ENCODE peak calls at places on chromosomes 6 and 20, in ten cellular contexts. T is A549, I is fibroblast of pulmonary artery, D is lung, N is GM20000, U is fibroblast of mammary gland, W is brain microvascular endothelial cell, Z is coronary artery, V is nephron progenitor cell, L is HFFc6. J is an unnamed sample.
A peak's percentile ranks its signal among the peaks of the same experiment; 100 is the strongest.

GRCh38 chr6:46113370-46113769 is 16.4 kb upstream of the ENPP4 start:
- DNase-seq in U (no peak), Z (no peak), D (no peak), V (no peak), W (no peak), T (no peak), L (no peak), N (no peak), I (no peak), J (no peak)

GRCh38 chr20:1818895-1819294 is 76.3 kb upstream of the SIRPA start:
- DNase-seq in D (no peak), N (no peak), I (no peak), U (no peak), T (no peak), W (no peak), L (no peak), V (no peak), Z (peak; percentile 33), J (no peak)

GRCh38 chr6:159092631-159093030 is 47.8 kb upstream of the TAGAP start:
- DNase-seq in Z (no peak), N (no peak), T (no peak), L (no peak), U (no peak), I (peak; percentile 15), V (no peak), D (no peak), W (no peak), J (peak; percentile 38)

GRCh38 chr6:16257999-16258708 is 19.8 kb downstream of the GMPR start:
- DNase-seq in I (peak; percentile 34), U (no peak), D (no peak), T (no peak), N (no peak), V (no peak), Z (no peak), W (no peak), L (peak; percentile 8), J (no peak)

GRCh38 chr6:140636698-140637402 is 1262.4 kb upstream of the CITED2 start:
- DNase-seq in V (no peak), I (peak; percentile 11), U (no peak), Z (no peak), N (no peak), L (no peak), D (no peak), T (no peak), W (no peak), J (no peak)

GRCh38 chr20:63957690-63958441 is 1.6 kb upstream of the UCKL1 start:
- DNase-seq in V (no peak), Z (no peak), U (peak; percentile 65), T (peak; percentile 23), W (no peak), L (no peak), N (no peak), I (peak; percentile 45), D (no peak), J (no peak)

GRCh38 chr20:20366896-20367680 is 816 bp upstream of the INSM1 start:
- DNase-seq in N (peak; percentile 44), Z (no peak), I (no peak), V (peak; percentile 43), W (no peak), U (no peak), T (peak; percentile 31), L (no peak), D (no peak), J (no peak)

GRCh38 chr6:38750968-38751615 is 36.0 kb downstream of the DNAH8 start:
- DNase-seq in T (no peak), L (no peak), Z (no peak), N (no peak), D (no peak), W (no peak), U (no peak), V (no peak), I (no peak), J (no peak)

GRCh38 chr20:34390769-34391447 is 27.8 kb downstream of the ITCH start:
- DNase-seq in V (no peak), I (peak; percentile 80), W (peak; percentile 94), N (no peak), U (peak; percentile 92), L (peak; percentile 96), D (peak; percentile 59), Z (no peak), T (peak; percentile 96), J (peak; percentile 49)

GRCh38 chr6:112984899-112985298 is 637.8 kb downstream of the RFPL4B start:
- DNase-seq in I (no peak), V (no peak), N (no peak), T (no peak), W (no peak), L (no peak), U (no peak), D (no peak), Z (no peak), J (no peak)

DNA sequence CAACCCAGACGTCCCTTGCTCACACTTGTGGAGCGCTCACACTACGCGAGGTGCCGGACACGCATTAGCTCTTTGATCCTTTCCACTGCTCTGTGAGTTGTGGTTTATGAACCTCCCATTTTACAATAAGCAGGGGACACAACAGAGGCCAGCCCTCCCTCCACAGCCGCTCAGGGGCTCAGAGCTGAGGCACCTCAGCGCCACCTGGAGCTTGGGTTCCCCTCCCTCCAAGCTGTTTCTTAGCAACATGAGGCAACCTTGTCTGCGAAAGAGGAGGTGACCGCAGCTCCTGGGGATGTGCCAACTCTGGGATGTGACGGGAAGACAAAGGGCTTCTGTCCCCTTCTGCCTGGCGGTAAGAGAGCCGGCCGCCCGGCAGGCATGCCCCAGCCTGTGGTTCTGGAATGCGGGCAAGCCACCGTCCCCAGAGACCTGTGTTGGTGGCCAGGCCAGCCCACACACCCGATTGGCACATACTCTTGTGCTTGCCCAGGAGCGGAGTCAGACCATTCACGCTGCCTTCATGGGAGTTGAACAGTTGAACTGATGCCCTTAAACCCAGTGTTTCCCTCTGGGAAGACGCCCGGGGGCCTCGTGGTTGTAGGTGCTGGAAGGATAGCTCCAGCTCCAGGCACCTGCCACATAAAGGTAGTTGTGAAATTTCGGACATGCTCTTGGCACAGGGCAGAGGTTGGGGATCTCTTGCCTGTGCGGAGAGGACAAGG is 44.5 kb downstream of the RBM38 start:
- DNase-seq in N (peak; percentile 57), U (no peak), Z (peak; percentile 86), L (no peak), W (peak; percentile 12), D (peak; percentile 82), T (peak; percentile 30), V (no peak), I (no peak), J (no peak)
- TF ChIP-seq CTCF in N (peak; percentile 4), U (no peak), Z (no peak), L (no peak), W (no peak), D (no peak), T (no peak), V (no peak), I (no peak), J (no peak)

GRCh38 chr6:71851214-71851613 is 35.1 kb upstream of the RIMS1 start:
- DNase-seq in D (no peak), Z (no peak), N (no peak), V (no peak), W (no peak), I (no peak), U (no peak), T (no peak), L (no peak), J (no peak)

GRCh38 chr6:71852951-71853350 is 33.4 kb upstream of the RIMS1 start:
- DNase-seq in T (no peak), Z (no peak), L (no peak), N (no peak), W (no peak), D (no peak), V (no peak), U (no peak), I (no peak), J (no peak)

DNA sequence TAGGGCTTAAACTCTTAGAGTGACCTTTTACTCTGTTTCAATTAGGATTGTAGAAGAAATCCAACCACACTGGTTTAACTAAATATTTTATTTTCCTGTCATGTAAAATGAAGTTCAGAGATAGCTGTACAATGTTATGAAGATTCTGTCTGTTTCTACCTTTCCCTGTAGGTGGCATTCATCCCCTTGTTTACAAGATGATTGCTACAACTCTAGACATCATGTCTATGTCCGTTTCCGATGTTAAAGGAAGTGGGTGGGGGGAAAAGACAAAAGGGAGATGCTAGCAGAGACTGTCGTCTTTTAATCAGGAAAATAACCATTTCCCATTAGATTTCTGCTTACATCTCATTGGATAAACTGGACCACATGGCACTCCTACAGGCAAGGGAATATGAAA is 30.9 kb upstream of the RIMS1 start:
- DNase-seq in Z (no peak), I (no peak), U (no peak), L (peak; percentile 26), W (no peak), D (no peak), N (no peak), V (no peak), T (peak; percentile 5), J (no peak)
- TF ChIP-seq CTCF in Z (no peak), I (no peak), U (no peak), L (peak; percentile 62), W (no peak), D (no peak), N (no peak), V (no peak), T (no peak), J (no peak)

DNA sequence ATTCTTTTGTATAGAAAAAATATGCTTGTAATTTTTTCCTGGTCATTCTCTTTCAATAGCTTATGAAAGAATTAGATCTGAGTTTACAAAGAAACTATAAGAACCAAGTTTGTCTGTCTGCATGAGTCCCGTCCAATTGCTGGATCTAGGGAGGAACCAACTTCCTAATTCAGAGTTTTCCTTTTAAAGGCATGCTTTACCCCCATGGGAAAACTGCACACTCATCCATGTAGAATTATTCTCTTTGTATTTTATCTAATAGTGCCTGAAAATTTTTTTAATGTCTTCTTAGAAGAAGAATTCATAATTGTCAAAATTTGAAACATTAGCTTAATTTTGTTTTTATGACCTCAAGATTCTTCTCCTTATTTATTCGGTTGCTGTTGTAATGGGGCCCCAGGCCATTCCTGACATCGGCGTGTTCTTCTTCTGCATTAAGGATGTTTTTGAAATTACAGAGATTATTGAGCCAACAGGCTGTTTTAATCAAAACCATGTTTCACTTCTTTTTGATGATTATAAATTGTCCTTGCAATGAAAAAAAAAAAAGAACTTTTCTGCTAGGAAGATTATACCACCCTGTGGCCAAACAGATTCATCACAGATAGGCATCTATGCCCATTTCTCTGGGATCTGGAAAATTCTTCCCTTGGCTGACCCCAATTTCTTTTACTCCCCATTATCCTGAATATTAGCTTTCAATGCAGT is 100.3 kb downstream of the ZNF217 start:
- DNase-seq in D (no peak), N (no peak), Z (no peak), V (no peak), L (no peak), W (no peak), T (no peak), U (peak; percentile 59), I (no peak), J (no peak)
- TF ChIP-seq CTCF in D (no peak), N (no peak), Z (no peak), V (no peak), L (no peak), W (no peak), T (no peak), U (peak; percentile 33), I (no peak), J (no peak)

DNA sequence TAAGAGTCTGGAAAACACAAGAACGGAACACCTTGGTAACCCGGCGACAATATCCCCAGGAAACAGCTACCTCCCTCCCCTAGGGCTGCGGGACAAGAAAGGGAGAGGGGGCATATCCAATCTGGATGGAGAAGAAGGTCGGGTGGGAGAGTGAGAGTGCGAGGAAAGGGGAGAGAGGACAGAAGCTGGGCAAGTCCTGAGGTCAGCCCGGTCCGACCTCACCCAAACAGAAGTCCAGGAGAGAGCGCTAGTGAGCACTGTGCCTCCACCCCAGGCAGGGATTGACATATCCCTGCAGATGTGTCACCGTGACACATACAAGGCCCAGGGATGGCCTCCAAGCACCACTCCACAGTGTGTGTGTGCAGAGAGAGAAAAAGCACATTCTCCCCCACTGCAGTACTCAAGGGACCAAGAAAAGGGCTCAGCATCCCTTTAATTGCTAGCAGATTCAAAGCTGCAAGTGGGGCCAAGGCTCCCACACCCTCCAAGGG is 3.3 kb downstream of the PXDC1 start:
- DNase-seq in N (peak; percentile 77), T (peak; percentile 75), Z (no peak), W (peak; percentile 77), U (peak; percentile 93), V (peak; percentile 71), I (peak; percentile 78), D (peak; percentile 59), L (peak; percentile 87), J (peak; percentile 86)
- TF ChIP-seq CTCF in N (peak; percentile 44), T (peak; percentile 69), Z (peak; percentile 56), W (peak; percentile 88), U (peak; percentile 89), V (peak; percentile 54), I (peak; percentile 75), D (no peak), L (peak; percentile 90), J (peak; percentile 80)